ENCODE peak calls at places on chromosomes 1 and 21, in six cellular contexts. I is stomach, V is endothelial cell of umbilical vein, E is lower leg skin, W is sigmoid colon, C is spleen. M is an unnamed sample.

GRCh38 chr1:13816016-13816760 is 116.2 kb downstream of the PRDM2 start:
- DNase-seq in I (peak; percentile 18), V (no peak), E (peak; percentile 70), W (no peak), C (no peak), M (no peak)

GRCh38 chr1:16204634-16205332 is 7.7 kb downstream of the ARHGEF19 start:
- DNase-seq in I (peak; percentile 50), V (peak; percentile 21), E (no peak), W (peak; percentile 73), C (peak; percentile 83), M (peak; percentile 67)

GRCh38 chr1:71414229-71414628 is 333.4 kb upstream of the ZRANB2 start:
- DNase-seq in I (no peak), V (no peak), E (no peak), W (no peak), C (no peak), M (no peak)

GRCh38 chr21:34907783-34908423 is 141.2 kb downstream of the RUNX1 start:
- DNase-seq in I (no peak), V (no peak), E (no peak), W (no peak), C (no peak), M (peak; percentile 58)

GRCh38 chr1:209657140-209657879 is 5.1 kb upstream of the LAMB3 start:
- DNase-seq in I (no peak), V (peak; percentile 24), E (no peak), W (no peak), C (peak; percentile 87), M (no peak)

GRCh38 chr1:240004086-240004749 is 87.5 kb upstream of the FMN2 start:
- DNase-seq in I (no peak), V (no peak), E (no peak), W (no peak), C (no peak), M (peak; percentile 41)

GRCh38 chr21:46033410-46034404 is 52.1 kb downstream of the COL6A1 start:
- DNase-seq in I (no peak), V (no peak), E (no peak), W (no peak), C (no peak), M (no peak)

GRCh38 chr1:182301467-182302198 is 90.0 kb downstream of the GLUL start:
- DNase-seq in I (peak; percentile 40), V (no peak), E (no peak), W (peak; percentile 71), C (no peak), M (peak; percentile 85)

GRCh38 chr1:172895050-172895460 is 155.7 kb downstream of the TNFSF18 start:
- DNase-seq in I (no peak), V (peak; percentile 85), E (no peak), W (no peak), C (no peak), M (no peak)

GRCh38 chr1:150150511-150151021 is 850 bp downstream of the PLEKHO1 start:
- DNase-seq in I (no peak), V (no peak), E (peak; percentile 89), W (peak; percentile 76), C (peak; percentile 88), M (no peak)

GRCh38 chr1:230047114-230047865 is 19.7 kb upstream of the GALNT2 start:
- DNase-seq in I (no peak), V (no peak), E (no peak), W (no peak), C (no peak), M (no peak)

GRCh38 chr21:42837421-42838211 is 41.7 kb downstream of the WDR4 start:
- DNase-seq in I (peak; percentile 21), V (no peak), E (peak; percentile 81), W (no peak), C (peak; percentile 72), M (no peak)

GRCh38 chr1:65469889-65470340 is 49.4 kb downstream of the LEPR start:
- DNase-seq in I (no peak), V (peak; percentile 87), E (no peak), W (no peak), C (no peak), M (peak; percentile 75)

DNA sequence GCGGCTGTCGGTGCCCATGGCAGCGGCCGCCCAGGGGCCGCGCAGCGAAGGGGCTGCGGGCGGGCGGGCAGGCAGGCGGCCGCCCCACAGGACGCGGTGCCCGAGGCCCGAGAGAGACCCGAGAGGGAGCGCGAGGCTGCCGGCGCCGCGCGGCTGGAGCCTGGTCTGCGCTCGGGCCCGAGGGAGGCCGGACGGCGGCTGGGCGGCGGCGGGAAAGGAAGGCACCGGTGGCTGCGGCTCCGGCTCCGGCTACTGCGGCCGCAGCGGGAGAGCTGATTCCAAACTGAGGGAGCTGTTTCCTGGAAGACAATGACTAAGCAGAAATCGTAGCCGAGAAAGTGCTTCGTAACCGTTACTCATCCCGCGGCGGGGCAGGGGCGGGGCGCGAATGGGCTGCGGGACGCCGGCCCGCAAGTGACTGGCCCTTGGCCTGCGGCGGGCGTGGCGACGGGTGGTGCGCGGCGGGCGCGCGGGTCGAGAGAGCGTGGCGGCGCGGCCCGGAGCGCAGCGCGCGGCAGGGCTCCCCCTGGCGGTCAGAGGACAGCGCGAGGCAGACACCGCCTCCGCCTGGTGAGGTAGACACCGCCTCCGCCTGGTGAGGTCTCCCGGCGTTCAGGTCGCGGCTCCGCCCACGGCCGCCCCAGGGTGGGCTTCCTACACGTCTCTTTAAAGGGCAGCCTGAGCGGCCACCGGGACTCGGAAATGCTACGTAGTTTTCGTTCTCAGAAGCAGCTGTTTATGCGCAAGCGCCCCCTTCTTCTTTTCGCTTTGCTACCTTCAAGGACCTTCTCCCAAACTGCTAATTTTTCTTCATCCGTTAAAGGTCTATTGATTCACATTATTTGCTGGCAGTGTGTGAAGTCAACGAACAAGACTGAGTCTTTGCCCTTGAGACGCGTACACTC is at the start of gene GCLM:
- DNase-seq in I (peak; percentile 94), V (peak; percentile 97), E (peak; percentile 97), W (peak; percentile 95), C (peak; percentile 99), M (peak; percentile 99)
- TF ChIP-seq POLR2A in I (no peak), V (peak; percentile 63), E (no peak), W (no peak), C (peak; percentile 42), M (peak; percentile 83)

DNA sequence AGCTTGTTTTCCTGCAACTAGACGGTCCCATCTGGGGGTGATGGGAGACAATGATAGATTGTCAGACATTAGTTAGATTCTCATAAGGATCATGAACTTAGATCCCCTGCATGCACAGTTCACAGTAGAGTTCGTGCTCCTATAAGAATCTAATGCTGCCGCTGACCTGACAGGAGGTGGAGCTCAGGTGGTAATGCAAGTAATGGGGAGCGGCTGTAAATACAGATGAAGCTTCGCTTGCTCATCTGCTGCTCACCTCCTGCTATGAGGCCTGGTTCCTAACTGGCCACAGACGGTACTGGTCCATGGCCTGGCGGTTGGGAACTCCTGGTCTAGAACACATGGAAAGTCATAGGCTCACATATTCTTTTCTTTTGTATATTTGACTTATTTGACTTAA is 42.0 kb downstream of the NIBAN1 start:
- DNase-seq in I (no peak), V (no peak), E (no peak), W (no peak), C (no peak), M (no peak)
- TF ChIP-seq POLR2A in I (no peak), V (no peak), E (no peak), W (no peak), C (no peak), M (no peak)

GRCh38 chr1:61051455-61052392 is 30.6 kb upstream of the NFIA start:
- DNase-seq in I (no peak), V (no peak), E (peak; percentile 90), W (peak; percentile 76), C (no peak), M (peak; percentile 55)
- TF ChIP-seq POLR2A in I (no peak), V (no peak), E (no peak), W (no peak), C (no peak), M (no peak)

GRCh38 chr1:147600119-147601111 is 59.1 kb downstream of the BCL9 start:
- DNase-seq in I (no peak), V (peak; percentile 31), E (no peak), W (peak; percentile 65), C (no peak), M (no peak)
- TF ChIP-seq POLR2A in I (no peak), V (no peak), E (no peak), W (no peak), C (no peak), M (no peak)